ENCODE peak calls at places on chromosome 1, in seven cellular contexts. P is transverse colon, J is SK-N-SH, H is K562, G is upper lobe of left lung, M is stomach, U is sigmoid colon. D is an unnamed sample.
A peak's percentile ranks its signal among the peaks of the same experiment; 100 is the strongest.

GRCh38 chr1:213138892-213139291 is 87.9 kb downstream of the RPS6KC1 start:
- DNase-seq in P (no peak), J (no peak), H (no peak), G (no peak), M (no peak), U (no peak), D (no peak)

GRCh38 chr1:220879090-220879508 is at the start of gene HLX:
- DNase-seq in P (peak; percentile 86), J (peak; percentile 97), H (peak; percentile 95), G (peak; percentile 92), M (peak; percentile 69), U (peak; percentile 99), D (peak; percentile 94)

GRCh38 chr1:241672301-241672700 is 20.2 kb downstream of the WDR64 start:
- DNase-seq in P (no peak), J (no peak), H (no peak), G (no peak), M (no peak), U (no peak), D (no peak)

GRCh38 chr1:184350573-184350972 is 36.3 kb upstream of the C1orf21 start:
- DNase-seq in P (no peak), J (no peak), H (no peak), G (no peak), M (no peak), U (no peak), D (no peak)

GRCh38 chr1:230356869-230357778 is 69.0 kb downstream of the PGBD5 start:
- DNase-seq in P (no peak), J (no peak), H (no peak), G (no peak), M (no peak), U (no peak), D (no peak)

GRCh38 chr1:24351918-24352637 is 32.9 kb downstream of the GRHL3 start:
- DNase-seq in P (no peak), J (no peak), H (no peak), G (no peak), M (no peak), U (no peak), D (no peak)

GRCh38 chr1:41641483-41641829 is 157.0 kb upstream of the EDN2 start:
- DNase-seq in P (no peak), J (no peak), H (no peak), G (no peak), M (no peak), U (no peak), D (no peak)

GRCh38 chr1:56329970-56330369 is 249.4 kb downstream of the PLPP3 start:
- DNase-seq in P (no peak), J (no peak), H (no peak), G (no peak), M (no peak), U (no peak), D (no peak)

GRCh38 chr1:159891275-159892157 is 8.4 kb downstream of the CFAP45 start:
- DNase-seq in P (peak; percentile 90), J (peak; percentile 87), H (no peak), G (peak; percentile 93), M (peak; percentile 87), U (peak; percentile 88), D (peak; percentile 82)

GRCh38 chr1:8448906-8449661 is 131.2 kb downstream of the SLC45A1 start:
- DNase-seq in P (no peak), J (no peak), H (no peak), G (no peak), M (no peak), U (peak; percentile 72), D (no peak)

GRCh38 chr1:73910466-73910865 is 287.5 kb downstream of the LRRIQ3 start:
- DNase-seq in P (no peak), J (no peak), H (no peak), G (no peak), M (no peak), U (no peak), D (no peak)

GRCh38 chr1:147613506-147613905 is 56.8 kb downstream of the ACP6 start:
- DNase-seq in P (no peak), J (no peak), H (no peak), G (no peak), M (no peak), U (no peak), D (no peak)

GRCh38 chr1:39003787-39004186 is 12.7 kb downstream of the AKIRIN1 start:
- DNase-seq in P (no peak), J (no peak), H (no peak), G (no peak), M (no peak), U (no peak), D (no peak)

GRCh38 chr1:39006287-39006686 is 15.2 kb downstream of the AKIRIN1 start:
- DNase-seq in P (no peak), J (no peak), H (no peak), G (no peak), M (no peak), U (no peak), D (no peak)

GRCh38 chr1:39003464-39003752 is 12.3 kb downstream of the AKIRIN1 start:
- DNase-seq in P (no peak), J (no peak), H (no peak), G (no peak), M (no peak), U (no peak), D (no peak)

GRCh38 chr1:39001516-39002389 is 10.7 kb downstream of the AKIRIN1 start:
- DNase-seq in P (no peak), J (no peak), H (no peak), G (no peak), M (no peak), U (no peak), D (no peak)

DNA sequence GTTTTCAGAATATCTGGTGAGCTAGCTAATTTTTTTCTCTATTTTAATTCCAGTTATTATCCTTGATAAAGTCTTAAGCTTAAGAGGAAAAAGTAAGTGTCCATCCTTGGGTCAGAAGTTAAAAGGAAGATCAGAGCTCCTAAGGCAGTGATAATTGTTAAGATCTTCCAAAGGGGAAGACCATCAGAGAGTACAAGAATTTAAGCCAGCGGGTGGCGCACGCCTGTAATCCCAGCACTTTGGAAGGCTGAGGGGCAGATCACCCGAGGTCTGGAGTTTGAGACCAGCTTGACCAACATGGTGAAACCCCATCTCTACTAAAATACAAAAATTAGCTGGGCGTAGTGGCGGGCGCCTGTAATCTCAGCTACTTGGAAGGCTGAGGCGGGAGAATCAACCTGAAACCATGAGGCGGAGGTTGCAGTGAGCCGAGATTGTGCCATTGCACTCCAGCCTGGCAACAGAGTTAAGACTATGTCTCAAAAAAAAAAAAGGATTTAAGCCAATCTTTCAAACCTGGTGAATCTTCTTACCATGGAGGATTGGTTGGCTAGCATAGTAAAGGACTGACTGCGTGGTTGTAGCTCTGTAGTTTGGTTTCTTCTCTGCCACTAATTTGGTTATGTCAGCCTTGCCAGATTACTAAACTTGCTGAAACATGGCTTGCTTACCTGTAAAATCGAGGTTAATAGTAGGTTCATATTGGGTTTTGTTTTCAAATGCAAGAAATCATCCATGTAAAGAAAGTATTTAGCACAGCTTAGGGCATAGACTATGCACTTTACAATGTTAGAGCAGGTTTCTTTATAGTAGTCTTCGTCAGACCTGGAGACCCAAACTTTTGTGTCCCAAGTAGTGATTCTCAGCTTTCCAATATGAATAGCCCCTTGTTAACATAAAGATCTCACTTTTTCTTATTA is 15.9 kb downstream of the AKIRIN1 start:
- DNase-seq in P (no peak), J (no peak), H (no peak), G (no peak), M (no peak), U (no peak), D (no peak)
- TF ChIP-seq POLR2AphosphoS5 in P (no peak), J (no peak), H (no peak), G (no peak), M (no peak), U (no peak), D (no peak)

DNA sequence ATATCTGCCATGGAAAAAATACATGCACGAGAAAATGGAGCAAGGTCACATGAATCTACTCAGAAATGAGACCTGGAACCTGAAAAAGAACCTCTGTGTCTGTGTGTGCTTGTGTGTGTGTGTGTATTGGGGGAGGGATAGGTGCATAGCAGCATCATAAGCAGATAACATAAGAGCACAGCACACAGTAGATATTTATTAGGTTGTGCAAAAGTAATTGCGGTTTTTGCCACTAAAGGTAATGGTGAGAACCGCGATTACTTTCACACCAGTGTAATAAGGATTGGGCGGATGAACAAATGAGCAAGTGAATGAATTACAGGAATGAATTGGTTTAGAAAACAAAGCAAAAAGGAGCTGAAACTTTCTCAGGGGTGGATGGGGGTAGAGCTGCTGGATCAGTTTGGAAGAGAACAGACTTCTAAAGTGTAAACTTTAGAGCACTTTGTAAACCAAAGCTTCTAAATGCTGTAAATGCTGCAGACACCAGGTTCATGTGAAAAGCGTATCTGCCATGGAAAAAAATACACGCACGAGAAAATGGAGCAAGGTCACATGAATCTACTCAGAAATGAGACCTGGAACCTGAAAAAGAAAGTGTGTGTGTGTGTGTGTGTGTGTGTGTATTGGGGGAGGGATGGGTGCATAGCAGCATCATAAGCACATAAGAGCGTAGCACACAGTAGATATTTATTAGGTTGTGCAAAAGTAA is 156.9 kb downstream of the TOMM20 start:
- DNase-seq in P (no peak), J (no peak), H (no peak), G (no peak), M (no peak), U (no peak), D (no peak)
- H3K4me1 ChIP-seq in P (peaks cover 41% of the 10 kb centered on the region), J (peaks cover 35% of the 10 kb centered on the region), H (peaks cover 74% of the 10 kb centered on the region), G (peaks cover 50% of the 10 kb centered on the region), M (peaks cover 57% of the 10 kb centered on the region), U (peaks cover 60% of the 10 kb centered on the region), D (peaks cover 57% of the 10 kb centered on the region)

DNA sequence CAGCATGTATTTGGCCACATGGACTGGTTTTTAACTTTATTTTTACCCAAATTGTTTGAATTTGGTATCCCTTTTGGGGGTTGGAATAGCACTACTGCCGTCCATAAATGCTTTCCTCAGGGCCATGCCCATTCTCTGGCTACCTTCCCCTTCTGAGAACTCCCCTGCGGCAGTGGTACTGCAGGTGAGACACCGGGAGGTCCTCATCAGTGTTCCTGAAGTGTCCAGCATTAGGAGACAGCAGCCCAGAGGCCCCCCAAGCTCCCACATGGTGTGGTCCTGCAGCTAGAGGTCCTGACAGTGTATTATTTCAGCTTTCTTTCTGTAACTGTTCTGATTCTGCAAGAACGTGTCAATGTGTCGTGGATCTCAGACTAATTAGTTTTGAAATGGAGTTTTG is 8.9 kb downstream of the LMO4 start:
- DNase-seq in P (no peak), J (no peak), H (no peak), G (no peak), M (no peak), U (no peak), D (no peak)
- TF ChIP-seq EP300 in P (no peak), J (no peak), H (no peak), G (no peak), M (no peak), U (no peak), D (no peak)

DNA sequence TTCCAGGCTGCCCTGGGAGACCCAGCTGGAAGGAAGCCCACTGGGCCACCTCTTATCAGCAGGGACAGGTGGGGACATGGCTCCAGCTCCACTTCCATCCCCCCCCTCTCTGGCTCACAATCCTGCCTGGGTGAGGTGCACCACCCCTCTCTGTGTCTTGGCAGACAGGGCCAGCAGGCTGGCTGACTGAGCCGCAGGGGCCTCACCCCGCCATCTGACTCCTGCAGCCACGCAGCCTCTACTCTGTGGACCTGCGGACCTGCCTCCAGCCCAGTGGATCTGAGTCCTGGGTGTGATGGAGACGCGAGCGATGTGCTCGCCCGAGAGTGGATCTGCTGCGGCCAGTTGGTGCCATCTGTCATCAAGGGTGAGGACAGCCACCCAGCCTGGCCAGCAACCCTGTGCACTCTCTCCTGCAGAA is 30.1 kb downstream of the RCC2 start:
- DNase-seq in P (no peak), J (no peak), H (no peak), G (no peak), M (peak; percentile 75), U (no peak), D (no peak)
- TF ChIP-seq POLR2AphosphoS5 in P (no peak), J (no peak), H (peak; percentile 23), G (no peak), M (no peak), U (no peak), D (no peak)